ENCODE peak calls at places on chromosomes 12 and 14, in eight cellular contexts. A, V, L, G, U, H, Y and T are unnamed samples.

GRCh38 chr12:66232258-66232657 is 43.2 kb downstream of the IRAK3 start:
- DNase-seq in A (no peak), V (no peak), L (no peak), G (no peak), U (no peak), H (no peak), Y (no peak), T (no peak)

GRCh38 chr14:34732802-34733201 is 18.4 kb upstream of the CFL2 start:
- DNase-seq in A (no peak), V (no peak), L (no peak), G (no peak), U (no peak), H (no peak), Y (no peak), T (no peak)

GRCh38 chr14:96582995-96583394 is 80.8 kb downstream of the PAPOLA start:
- DNase-seq in A (no peak), V (no peak), L (no peak), G (no peak), U (no peak), H (no peak), Y (no peak), T (no peak)

GRCh38 chr12:29889737-29890136 is 106.0 kb upstream of the TMTC1 start:
- DNase-seq in A (peak; percentile 60), V (no peak), L (no peak), G (no peak), U (peak; percentile 39), H (no peak), Y (peak; percentile 59), T (no peak)

GRCh38 chr14:84750763-84751554 is 779.0 kb upstream of the FLRT2 start:
- DNase-seq in A (no peak), V (no peak), L (no peak), G (no peak), U (no peak), H (no peak), Y (no peak), T (no peak)

GRCh38 chr12:83763425-83763824 is 1076.7 kb downstream of the TMTC2 start:
- DNase-seq in A (no peak), V (no peak), L (no peak), G (no peak), U (no peak), H (no peak), Y (no peak), T (no peak)

GRCh38 chr12:75938189-75938588 is 93.4 kb downstream of the PHLDA1 start:
- DNase-seq in A (no peak), V (no peak), L (no peak), G (no peak), U (no peak), H (no peak), Y (no peak), T (no peak)

GRCh38 chr14:51849095-51849494 is 11.3 kb upstream of the GNG2 start:
- DNase-seq in A (no peak), V (no peak), L (no peak), G (no peak), U (no peak), H (no peak), Y (no peak), T (no peak)

GRCh38 chr14:92990456-92991430 is 67.8 kb downstream of the CHGA start:
- DNase-seq in A (no peak), V (no peak), L (no peak), G (peak; percentile 30), U (no peak), H (no peak), Y (peak; percentile 69), T (no peak)

GRCh38 chr12:63276537-63277365 is 125.8 kb upstream of the AVPR1A start:
- DNase-seq in A (no peak), V (no peak), L (no peak), G (no peak), U (peak; percentile 58), H (no peak), Y (no peak), T (no peak)

GRCh38 chr14:103511022-103511693 is 11.5 kb downstream of the CKB start:
- DNase-seq in A (no peak), V (peak; percentile 29), L (no peak), G (no peak), U (no peak), H (no peak), Y (no peak), T (no peak)

GRCh38 chr12:53735556-53735955 is 8.3 kb upstream of the CALCOCO1 start:
- DNase-seq in A (no peak), V (no peak), L (no peak), G (no peak), U (no peak), H (no peak), Y (peak; percentile 68), T (no peak)

GRCh38 chr14:33668066-33668465 is 282.8 kb downstream of the EGLN3 start:
- DNase-seq in A (no peak), V (no peak), L (no peak), G (no peak), U (no peak), H (no peak), Y (no peak), T (no peak)

GRCh38 chr12:32727237-32727636 is 28.5 kb downstream of the YARS2 start:
- DNase-seq in A (no peak), V (no peak), L (no peak), G (no peak), U (peak; percentile 6), H (no peak), Y (no peak), T (no peak)

GRCh38 chr12:111685322-111685810 is 390 bp downstream of the BRAP start:
- DNase-seq in A (peak; percentile 20), V (peak; percentile 32), L (no peak), G (no peak), U (peak; percentile 19), H (no peak), Y (no peak), T (no peak)

GRCh38 chr12:104555650-104556049 is 98.9 kb downstream of the CHST11 start:
- DNase-seq in A (no peak), V (no peak), L (no peak), G (no peak), U (no peak), H (no peak), Y (no peak), T (no peak)

GRCh38 chr12:90024261-90024660 is 315.6 kb upstream of the ATP2B1 start:
- DNase-seq in A (no peak), V (no peak), L (no peak), G (no peak), U (peak; percentile 62), H (no peak), Y (no peak), T (no peak)

GRCh38 chr14:31080060-31080459 is 53.9 kb upstream of the STRN3 start:
- DNase-seq in A (no peak), V (no peak), L (no peak), G (no peak), U (peak; percentile 34), H (no peak), Y (no peak), T (no peak)

GRCh38 chr14:52142504-52142903 is 73.6 kb upstream of the NID2 start:
- DNase-seq in A (no peak), V (no peak), L (no peak), G (no peak), U (no peak), H (no peak), Y (no peak), T (no peak)

GRCh38 chr14:105938959-105939358 is 412.6 kb downstream of the TMEM121 start:
- DNase-seq in A (no peak), V (no peak), L (no peak), G (no peak), U (no peak), H (no peak), Y (no peak), T (no peak)
- H3K9me3 ChIP-seq in A (peaks cover 33% of the 10 kb centered on the region), V (no peaks in the 10 kb centered on the region), L (peaks cover 3% of the 10 kb centered on the region), G (peaks cover 17% of the 10 kb centered on the region), U (peaks cover 22% of the 10 kb centered on the region), H (peaks cover 7% of the 10 kb centered on the region), Y (peaks cover 6% of the 10 kb centered on the region), T (no peaks in the 10 kb centered on the region)

GRCh38 chr12:34363050-34363673 is 340.9 kb downstream of the ALG10 start:
- DNase-seq in A (no peak), V (no peak), L (no peak), G (no peak), U (peak; percentile 55), H (no peak), Y (no peak), T (no peak)
- H3K9me3 ChIP-seq in A (peaks cover 89% of the 10 kb centered on the region), V (no peaks in the 10 kb centered on the region), L (no peaks in the 10 kb centered on the region), G (peaks cover 95% of the 10 kb centered on the region), U (no peaks in the 10 kb centered on the region), H (no peaks in the 10 kb centered on the region), Y (no peaks in the 10 kb centered on the region), T (no peaks in the 10 kb centered on the region)

DNA sequence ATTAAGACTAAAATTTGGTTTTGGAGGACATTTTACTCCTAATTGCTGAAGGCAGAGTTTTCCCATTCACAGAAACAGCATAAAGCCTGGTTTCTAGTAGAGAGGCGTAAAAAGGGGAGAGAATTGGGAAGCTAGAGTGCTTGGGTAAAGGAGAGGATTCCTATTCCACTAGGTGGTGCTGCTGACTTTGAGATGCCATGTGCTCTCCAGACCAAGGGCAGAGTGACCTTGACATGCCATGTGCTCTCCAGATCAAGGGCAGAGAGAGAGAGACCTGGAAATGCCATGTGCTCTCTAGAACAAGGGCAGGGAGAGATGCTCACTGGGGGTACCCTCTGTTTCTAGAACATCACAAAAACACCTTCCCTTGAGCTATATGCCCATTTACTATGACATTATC is 176.2 kb upstream of the PDZRN4 start:
- DNase-seq in A (no peak), V (no peak), L (no peak), G (no peak), U (peak; percentile 16), H (no peak), Y (no peak), T (no peak)
- H3K9me3 ChIP-seq in A (no peaks in the 10 kb centered on the region), V (no peaks in the 10 kb centered on the region), L (no peaks in the 10 kb centered on the region), G (peaks cover 39% of the 10 kb centered on the region), U (peaks cover 52% of the 10 kb centered on the region), H (peaks cover 3% of the 10 kb centered on the region), Y (no peaks in the 10 kb centered on the region), T (no peaks in the 10 kb centered on the region)

GRCh38 chr14:56172074-56172473 is 53.9 kb downstream of the PELI2 start:
- DNase-seq in A (no peak), V (no peak), L (no peak), G (no peak), U (no peak), H (no peak), Y (no peak), T (no peak)

GRCh38 chr14:56173360-56173922 is 55.2 kb downstream of the PELI2 start:
- DNase-seq in A (no peak), V (no peak), L (no peak), G (no peak), U (no peak), H (peak; percentile 31), Y (no peak), T (no peak)

GRCh38 chr14:56170028-56170427 is 51.8 kb downstream of the PELI2 start:
- DNase-seq in A (no peak), V (no peak), L (no peak), G (no peak), U (no peak), H (no peak), Y (no peak), T (no peak)

GRCh38 chr14:56170877-56171422 is 52.7 kb downstream of the PELI2 start:
- DNase-seq in A (no peak), V (no peak), L (no peak), G (no peak), U (no peak), H (no peak), Y (no peak), T (no peak)

DNA sequence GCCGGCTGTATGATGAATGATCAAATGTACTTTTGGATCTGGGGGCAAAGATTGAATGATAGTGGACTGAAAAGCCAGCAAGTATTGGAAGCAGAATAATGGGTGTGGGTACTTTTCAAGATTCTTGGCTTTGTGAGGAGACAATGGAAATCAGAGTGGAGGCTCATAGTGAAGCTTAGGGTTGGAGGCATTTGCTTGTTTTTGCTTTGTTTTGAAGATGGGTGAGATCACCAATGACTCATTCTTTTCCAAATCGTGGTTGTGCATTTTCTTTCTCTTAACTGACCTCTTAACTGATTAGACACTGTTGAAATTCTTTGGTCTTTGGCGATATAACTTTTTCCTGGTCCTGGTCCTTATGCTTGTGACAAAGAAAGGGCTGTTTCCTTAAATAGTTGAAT is 54.4 kb downstream of the PELI2 start:
- DNase-seq in A (no peak), V (no peak), L (no peak), G (no peak), U (peak; percentile 39), H (no peak), Y (no peak), T (no peak)
- H3K9me3 ChIP-seq in A (no peaks in the 10 kb centered on the region), V (no peaks in the 10 kb centered on the region), L (no peaks in the 10 kb centered on the region), G (no peaks in the 10 kb centered on the region), U (no peaks in the 10 kb centered on the region), H (no peaks in the 10 kb centered on the region), Y (no peaks in the 10 kb centered on the region), T (no peaks in the 10 kb centered on the region)